ENCODE peak calls at places on chromosomes 7 and 10, in five cellular contexts. One of them, this sample, is unnamed.
A peak's percentile ranks its signal among the peaks of the same experiment; 100 is the strongest.

GRCh38 chr7:98174334-98175259 is 36.6 kb upstream of the BHLHA15 start:
- DNase-seq in DMS53: peak; percentile 97
- DNase-seq in HFF-Myc: no peak
- DNase-seq in posterior vena cava: no peak
- DNase-seq in effector memory CD8-positive, alpha-beta T cell: no peak
- DNase-seq in this sample: no peak

GRCh38 chr7:50332241-50333176 is 28.0 kb downstream of the IKZF1 start:
- DNase-seq in DMS53: peak; percentile 10
- DNase-seq in posterior vena cava: no peak
- DNase-seq in HFF-Myc: no peak
- DNase-seq in effector memory CD8-positive, alpha-beta T cell: peak; percentile 1
- DNase-seq in this sample: no peak

GRCh38 chr10:75941181-75941580 is 509.8 kb downstream of the LRMDA start:
- DNase-seq in posterior vena cava: no peak
- DNase-seq in DMS53: no peak
- DNase-seq in effector memory CD8-positive, alpha-beta T cell: no peak
- DNase-seq in HFF-Myc: no peak
- DNase-seq in this sample: no peak

GRCh38 chr7:74395745-74396311 is 57.9 kb upstream of the GTF2IRD1 start:
- DNase-seq in HFF-Myc: no peak
- DNase-seq in DMS53: no peak
- DNase-seq in posterior vena cava: peak; percentile 20
- DNase-seq in effector memory CD8-positive, alpha-beta T cell: no peak
- DNase-seq in this sample: no peak

GRCh38 chr10:32070645-32071044 is 14.4 kb upstream of the KIF5B start:
- DNase-seq in posterior vena cava: no peak
- DNase-seq in effector memory CD8-positive, alpha-beta T cell: no peak
- DNase-seq in HFF-Myc: no peak
- DNase-seq in DMS53: no peak
- DNase-seq in this sample: no peak

GRCh38 chr7:99042957-99043356 is 101.0 kb downstream of the SMURF1 start:
- DNase-seq in DMS53: no peak
- DNase-seq in HFF-Myc: no peak
- DNase-seq in effector memory CD8-positive, alpha-beta T cell: no peak
- DNase-seq in posterior vena cava: no peak
- DNase-seq in this sample: no peak

GRCh38 chr7:75058406-75058805 is 15.2 kb downstream of the RCC1L start:
- DNase-seq in effector memory CD8-positive, alpha-beta T cell: no peak
- DNase-seq in posterior vena cava: no peak
- DNase-seq in HFF-Myc: no peak
- DNase-seq in DMS53: no peak
- DNase-seq in this sample: no peak

GRCh38 chr10:87674963-87675362 is 15.3 kb downstream of the PAPSS2 start:
- DNase-seq in HFF-Myc: no peak
- DNase-seq in posterior vena cava: no peak
- DNase-seq in DMS53: no peak
- DNase-seq in effector memory CD8-positive, alpha-beta T cell: no peak
- DNase-seq in this sample: no peak

GRCh38 chr7:26070290-26070689 is 81.7 kb upstream of the NFE2L3 start:
- DNase-seq in HFF-Myc: no peak
- DNase-seq in posterior vena cava: no peak
- DNase-seq in effector memory CD8-positive, alpha-beta T cell: no peak
- DNase-seq in DMS53: no peak
- DNase-seq in this sample: no peak

GRCh38 chr10:18556522-18557147 is 94.8 kb downstream of the NSUN6 start:
- DNase-seq in posterior vena cava: no peak
- DNase-seq in effector memory CD8-positive, alpha-beta T cell: no peak
- DNase-seq in DMS53: no peak
- DNase-seq in HFF-Myc: no peak
- DNase-seq in this sample: no peak

GRCh38 chr7:44375236-44375699 is 49.9 kb upstream of the CAMK2B start:
- DNase-seq in effector memory CD8-positive, alpha-beta T cell: no peak
- DNase-seq in posterior vena cava: no peak
- DNase-seq in HFF-Myc: no peak
- DNase-seq in DMS53: peak; percentile 66
- DNase-seq in this sample: no peak

GRCh38 chr7:21185866-21186265 is 242.0 kb upstream of the SP4 start:
- DNase-seq in HFF-Myc: no peak
- DNase-seq in DMS53: no peak
- DNase-seq in effector memory CD8-positive, alpha-beta T cell: no peak
- DNase-seq in posterior vena cava: no peak
- DNase-seq in this sample: no peak

GRCh38 chr7:122544463-122544862 is 154.5 kb downstream of the RNF133 start:
- DNase-seq in HFF-Myc: no peak
- DNase-seq in DMS53: no peak
- DNase-seq in posterior vena cava: no peak
- DNase-seq in effector memory CD8-positive, alpha-beta T cell: no peak
- DNase-seq in this sample: no peak

GRCh38 chr7:92586403-92586802 is 3.8 kb downstream of the FAM133B start:
- DNase-seq in effector memory CD8-positive, alpha-beta T cell: no peak
- DNase-seq in posterior vena cava: no peak
- DNase-seq in HFF-Myc: no peak
- DNase-seq in DMS53: no peak
- DNase-seq in this sample: no peak

GRCh38 chr10:100748251-100749058 is 3.1 kb downstream of the PAX2 start:
- DNase-seq in DMS53: no peak
- DNase-seq in HFF-Myc: no peak
- DNase-seq in effector memory CD8-positive, alpha-beta T cell: no peak
- DNase-seq in posterior vena cava: peak; percentile 62
- DNase-seq in this sample: no peak

GRCh38 chr10:21399392-21400015 is 126.0 kb downstream of the SKIDA1 start:
- DNase-seq in posterior vena cava: no peak
- DNase-seq in HFF-Myc: peak; percentile 95
- DNase-seq in DMS53: peak; percentile 95
- DNase-seq in effector memory CD8-positive, alpha-beta T cell: no peak
- DNase-seq in this sample: no peak

GRCh38 chr10:18140149-18140956 is at the start of gene CACNB2:
- DNase-seq in HFF-Myc: no peak
- DNase-seq in DMS53: peak; percentile 89
- DNase-seq in effector memory CD8-positive, alpha-beta T cell: no peak
- DNase-seq in posterior vena cava: peak; percentile 88
- DNase-seq in this sample: no peak

GRCh38 chr10:121322776-121323175 is 275.5 kb downstream of the FGFR2 start:
- DNase-seq in effector memory CD8-positive, alpha-beta T cell: no peak
- DNase-seq in HFF-Myc: no peak
- DNase-seq in DMS53: peak; percentile 27
- DNase-seq in posterior vena cava: no peak
- DNase-seq in this sample: no peak

GRCh38 chr7:70574970-70575799 is 556.8 kb upstream of the GALNT17 start:
- DNase-seq in posterior vena cava: no peak
- DNase-seq in HFF-Myc: no peak
- DNase-seq in effector memory CD8-positive, alpha-beta T cell: no peak
- DNase-seq in DMS53: no peak
- DNase-seq in this sample: no peak

GRCh38 chr7:5428470-5429252 is 5.0 kb upstream of the TNRC18 start:
- DNase-seq in DMS53: peak; percentile 89
- DNase-seq in HFF-Myc: no peak
- DNase-seq in posterior vena cava: peak; percentile 92
- DNase-seq in effector memory CD8-positive, alpha-beta T cell: no peak
- DNase-seq in this sample: peak; percentile 47

This sample was measured in NCI-H2081 treated with DMSO at 0.1 percent for 48 hours.